ENCODE peak calls at places on chromosomes 11 and 22, in seven cellular contexts. One of them, this sample, is unnamed.

GRCh38 chr11:116891746-116892145 is 54.3 kb upstream of the APOA1 start:
- DNase-seq in bronchial epithelial cell: no peak
- DNase-seq in HCT116: no peak
- DNase-seq in pancreas: no peak
- DNase-seq in cardiac muscle cell: no peak
- DNase-seq in tibial nerve: no peak
- DNase-seq in psoas muscle: no peak
- DNase-seq in this sample: no peak

GRCh38 chr11:45285289-45285828 is 782 bp downstream of the SYT13 start:
- DNase-seq in pancreas: no peak
- DNase-seq in psoas muscle: no peak
- DNase-seq in bronchial epithelial cell: no peak
- DNase-seq in tibial nerve: no peak
- DNase-seq in cardiac muscle cell: no peak
- DNase-seq in HCT116: no peak
- DNase-seq in this sample: no peak

GRCh38 chr11:117828641-117829368 is 4.3 kb upstream of the FXYD2 start:
- DNase-seq in pancreas: peak; percentile 71
- DNase-seq in cardiac muscle cell: peak; percentile 68
- DNase-seq in tibial nerve: no peak
- DNase-seq in psoas muscle: peak; percentile 76
- DNase-seq in HCT116: no peak
- DNase-seq in bronchial epithelial cell: peak; percentile 69
- DNase-seq in this sample: no peak

GRCh38 chr22:23457586-23457985 is 122.5 kb downstream of the IGLL1 start:
- DNase-seq in HCT116: no peak
- DNase-seq in pancreas: no peak
- DNase-seq in bronchial epithelial cell: no peak
- DNase-seq in tibial nerve: no peak
- DNase-seq in psoas muscle: no peak
- DNase-seq in cardiac muscle cell: no peak
- DNase-seq in this sample: no peak

GRCh38 chr11:46504817-46505613 is 88.8 kb downstream of the AMBRA1 start:
- DNase-seq in bronchial epithelial cell: no peak
- DNase-seq in pancreas: no peak
- DNase-seq in tibial nerve: no peak
- DNase-seq in cardiac muscle cell: no peak
- DNase-seq in psoas muscle: no peak
- DNase-seq in HCT116: no peak
- DNase-seq in this sample: no peak

GRCh38 chr22:44622147-44622427 is 79.9 kb upstream of the PRR5 start:
- DNase-seq in pancreas: no peak
- DNase-seq in tibial nerve: no peak
- DNase-seq in HCT116: no peak
- DNase-seq in cardiac muscle cell: no peak
- DNase-seq in bronchial epithelial cell: peak; percentile 4
- DNase-seq in psoas muscle: peak; percentile 30
- DNase-seq in this sample: no peak

GRCh38 chr11:100525197-100525596 is 161.9 kb upstream of the ARHGAP42 start:
- DNase-seq in tibial nerve: no peak
- DNase-seq in cardiac muscle cell: no peak
- DNase-seq in pancreas: no peak
- DNase-seq in HCT116: no peak
- DNase-seq in psoas muscle: no peak
- DNase-seq in bronchial epithelial cell: no peak
- DNase-seq in this sample: no peak

GRCh38 chr22:42945736-42946135 is 69.2 kb downstream of the PACSIN2 start:
- DNase-seq in tibial nerve: no peak
- DNase-seq in bronchial epithelial cell: no peak
- DNase-seq in pancreas: peak; percentile 18
- DNase-seq in HCT116: no peak
- DNase-seq in cardiac muscle cell: no peak
- DNase-seq in psoas muscle: no peak
- DNase-seq in this sample: no peak

GRCh38 chr22:36375071-36375980 is 12.4 kb downstream of the MYH9 start:
- DNase-seq in HCT116: no peak
- DNase-seq in bronchial epithelial cell: peak; percentile 58
- DNase-seq in cardiac muscle cell: no peak
- DNase-seq in tibial nerve: no peak
- DNase-seq in pancreas: no peak
- DNase-seq in psoas muscle: no peak
- DNase-seq in this sample: no peak

GRCh38 chr22:25475554-25476022 is 88.9 kb upstream of the GRK3 start:
- DNase-seq in cardiac muscle cell: peak; percentile 59
- DNase-seq in bronchial epithelial cell: no peak
- DNase-seq in tibial nerve: no peak
- DNase-seq in psoas muscle: no peak
- DNase-seq in pancreas: no peak
- DNase-seq in HCT116: no peak
- DNase-seq in this sample: no peak

GRCh38 chr11:27234043-27234668 is 128.9 kb downstream of the CCDC34 start:
- DNase-seq in tibial nerve: no peak
- DNase-seq in HCT116: no peak
- DNase-seq in cardiac muscle cell: peak; percentile 97
- DNase-seq in psoas muscle: peak; percentile 61
- DNase-seq in pancreas: no peak
- DNase-seq in bronchial epithelial cell: peak; percentile 95
- DNase-seq in this sample: peak; percentile 27

GRCh38 chr11:107999759-108000455 is 8.8 kb upstream of the CUL5 start:
- DNase-seq in HCT116: peak; percentile 74
- DNase-seq in psoas muscle: no peak
- DNase-seq in bronchial epithelial cell: peak; percentile 63
- DNase-seq in tibial nerve: no peak
- DNase-seq in cardiac muscle cell: peak; percentile 71
- DNase-seq in pancreas: no peak
- DNase-seq in this sample: no peak

GRCh38 chr11:70135142-70136132 is 57.3 kb downstream of the ANO1 start:
- DNase-seq in pancreas: peak; percentile 28
- DNase-seq in tibial nerve: no peak
- DNase-seq in HCT116: no peak
- DNase-seq in psoas muscle: no peak
- DNase-seq in bronchial epithelial cell: no peak
- DNase-seq in cardiac muscle cell: peak; percentile 75
- DNase-seq in this sample: no peak

GRCh38 chr22:27420186-27420816 is 381.3 kb downstream of the MN1 start:
- DNase-seq in psoas muscle: no peak
- DNase-seq in bronchial epithelial cell: no peak
- DNase-seq in cardiac muscle cell: peak; percentile 59
- DNase-seq in pancreas: no peak
- DNase-seq in tibial nerve: no peak
- DNase-seq in HCT116: no peak
- DNase-seq in this sample: no peak

GRCh38 chr11:33633251-33634003 is 67.2 kb downstream of the C11orf91 start:
- DNase-seq in tibial nerve: no peak
- DNase-seq in psoas muscle: no peak
- DNase-seq in HCT116: peak; percentile 98
- DNase-seq in pancreas: no peak
- DNase-seq in cardiac muscle cell: peak; percentile 56
- DNase-seq in bronchial epithelial cell: peak; percentile 96
- DNase-seq in this sample: no peak

GRCh38 chr11:19432370-19433163 is 191.8 kb upstream of the E2F8 start:
- DNase-seq in HCT116: no peak
- DNase-seq in tibial nerve: no peak
- DNase-seq in bronchial epithelial cell: peak; percentile 50
- DNase-seq in psoas muscle: no peak
- DNase-seq in pancreas: no peak
- DNase-seq in cardiac muscle cell: peak; percentile 93
- DNase-seq in this sample: no peak

GRCh38 chr11:1168721-1169161 is 11.0 kb downstream of the MUC5AC start:
- DNase-seq in cardiac muscle cell: no peak
- DNase-seq in psoas muscle: no peak
- DNase-seq in tibial nerve: no peak
- DNase-seq in bronchial epithelial cell: no peak
- DNase-seq in pancreas: peak; percentile 41
- DNase-seq in HCT116: no peak
- DNase-seq in this sample: no peak

GRCh38 chr11:67648140-67648795 is 2.3 kb downstream of the ACY3 start:
- DNase-seq in cardiac muscle cell: no peak
- DNase-seq in psoas muscle: no peak
- DNase-seq in HCT116: peak; percentile 59
- DNase-seq in tibial nerve: no peak
- DNase-seq in pancreas: peak; percentile 84
- DNase-seq in bronchial epithelial cell: no peak
- DNase-seq in this sample: no peak

GRCh38 chr11:71251159-71251721 is 1.1 kb downstream of the SHANK2 start:
- DNase-seq in psoas muscle: no peak
- DNase-seq in HCT116: no peak
- DNase-seq in pancreas: peak; percentile 91
- DNase-seq in bronchial epithelial cell: no peak
- DNase-seq in tibial nerve: no peak
- DNase-seq in cardiac muscle cell: peak; percentile 11
- DNase-seq in this sample: peak; percentile 14
- H3K4me3 ChIP-seq in psoas muscle: peak overlapping the region; percentile 50
- H3K4me3 ChIP-seq in HCT116: peak overlapping the region; percentile 68
- H3K4me3 ChIP-seq in pancreas: peak overlapping the region; percentile 69
- H3K4me3 ChIP-seq in bronchial epithelial cell: peak overlapping the region; percentile 85
- H3K4me3 ChIP-seq in tibial nerve: no peak overlapping the region
- H3K4me3 ChIP-seq in cardiac muscle cell: peak overlapping the region; percentile 60
- H3K4me3 ChIP-seq in this sample: peak overlapping the region; percentile 41

DNA sequence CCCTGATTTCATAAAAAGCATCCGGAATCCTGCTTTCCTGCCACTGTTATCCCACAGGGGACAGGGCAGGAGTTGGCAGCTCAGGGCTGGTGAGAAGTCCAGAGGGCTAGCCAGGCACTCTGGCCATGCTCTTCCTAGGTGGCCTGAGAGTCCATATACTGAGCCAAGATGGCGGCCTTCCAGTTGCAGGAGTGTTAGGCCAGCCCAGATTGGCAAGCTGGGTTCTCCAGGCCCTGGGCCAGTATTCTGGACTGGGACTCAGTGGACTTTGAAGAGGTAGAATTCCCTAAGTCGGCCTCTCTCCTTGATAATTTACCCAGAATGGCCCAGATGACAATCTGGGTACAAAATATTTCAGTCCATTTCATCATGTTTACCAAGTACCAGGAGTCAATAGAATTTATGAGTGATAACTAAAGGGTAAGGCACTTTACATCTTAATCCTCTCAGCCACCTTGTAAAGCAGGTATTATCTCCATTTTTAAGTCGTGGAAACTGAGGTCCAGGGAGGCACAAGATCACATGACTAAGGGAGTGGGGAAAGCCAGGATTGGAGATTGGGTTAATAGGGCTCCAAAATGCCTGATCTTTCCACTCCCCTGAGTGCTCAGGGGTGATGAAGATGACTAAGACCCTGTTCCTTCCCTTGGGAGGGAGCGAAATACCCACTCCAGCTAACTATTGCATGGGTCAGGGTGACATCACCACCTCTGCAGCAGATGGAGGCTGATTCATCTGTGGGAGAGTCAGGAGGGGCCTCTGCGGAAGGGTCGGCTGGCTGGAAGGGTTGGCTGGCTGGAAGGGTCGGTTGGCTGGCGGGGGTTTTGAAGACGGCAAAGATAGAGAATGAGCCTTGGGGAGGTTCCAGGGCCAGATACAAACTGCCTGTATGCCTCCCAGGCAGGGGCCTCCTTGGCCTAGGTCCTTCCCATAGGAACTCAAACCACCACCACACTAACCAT is 1.2 kb upstream of the MICALL1 start:
- DNase-seq in cardiac muscle cell: peak; percentile 97
- DNase-seq in tibial nerve: no peak
- DNase-seq in bronchial epithelial cell: peak; percentile 99
- DNase-seq in HCT116: peak; percentile 87
- DNase-seq in psoas muscle: peak; percentile 75
- DNase-seq in pancreas: no peak
- DNase-seq in this sample: no peak
- H3K4me3 ChIP-seq in cardiac muscle cell: no peak overlapping the region
- H3K4me3 ChIP-seq in tibial nerve: no peak overlapping the region
- H3K4me3 ChIP-seq in bronchial epithelial cell: peak overlapping the region; percentile 30
- H3K4me3 ChIP-seq in HCT116: peak overlapping the region; percentile 57
- H3K4me3 ChIP-seq in psoas muscle: no peak overlapping the region
- H3K4me3 ChIP-seq in pancreas: no peak overlapping the region
- H3K4me3 ChIP-seq in this sample: no peak overlapping the region

DNA sequence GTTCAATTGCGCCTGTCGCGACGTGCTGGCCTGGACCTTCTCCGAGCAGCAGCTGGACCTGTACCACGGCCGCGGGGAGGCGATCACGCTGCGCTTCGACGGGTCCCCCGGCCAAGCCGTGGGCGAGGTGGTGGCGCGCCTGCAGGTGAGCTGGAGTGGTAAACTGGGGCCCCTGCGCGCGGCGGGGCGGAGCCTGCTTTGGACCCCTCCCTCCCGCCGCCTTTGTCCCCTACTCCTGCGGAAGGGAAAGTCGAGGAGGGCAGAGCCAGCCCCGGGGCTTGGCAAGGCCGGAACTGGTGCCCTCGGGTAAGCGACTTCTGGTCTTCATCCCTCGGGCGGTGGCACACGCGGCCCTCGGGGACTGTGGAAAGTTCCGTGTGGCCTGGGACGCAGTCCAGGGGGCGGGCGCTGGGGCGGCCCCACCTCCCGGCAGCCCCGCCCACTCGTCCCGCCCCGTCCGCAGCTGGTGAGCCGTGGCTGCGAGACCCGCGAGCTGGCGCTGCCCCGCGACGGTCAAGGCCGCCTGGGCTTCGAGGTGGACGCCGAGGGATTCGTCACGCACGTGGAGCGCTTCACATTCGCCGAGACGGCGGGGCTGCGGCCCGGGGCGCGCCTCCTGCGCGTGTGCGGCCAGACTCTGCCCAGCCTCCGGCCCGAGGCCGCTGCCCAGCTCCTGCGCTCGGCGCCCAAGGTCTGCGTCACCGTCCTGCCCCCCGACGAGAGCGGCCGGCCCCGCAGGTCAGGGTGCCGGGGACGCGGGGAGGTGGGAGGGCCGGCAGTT is 9.2 kb downstream of the SIPA1 start:
- DNase-seq in cardiac muscle cell: peak; percentile 35
- DNase-seq in pancreas: peak; percentile 87
- DNase-seq in psoas muscle: peak; percentile 59
- DNase-seq in bronchial epithelial cell: no peak
- DNase-seq in HCT116: no peak
- DNase-seq in tibial nerve: no peak
- DNase-seq in this sample: no peak
- H3K4me3 ChIP-seq in cardiac muscle cell: peak overlapping the region; percentile 15
- H3K4me3 ChIP-seq in pancreas: peak overlapping the region; percentile 23
- H3K4me3 ChIP-seq in psoas muscle: peak overlapping the region; percentile 49
- H3K4me3 ChIP-seq in bronchial epithelial cell: peak overlapping the region; percentile 54
- H3K4me3 ChIP-seq in HCT116: peak overlapping the region; percentile 74
- H3K4me3 ChIP-seq in tibial nerve: no peak overlapping the region
- H3K4me3 ChIP-seq in this sample: no peak overlapping the region

GRCh38 chr11:4644233-4644632 is 451 bp downstream of the OR51E1 start:
- DNase-seq in HCT116: no peak
- DNase-seq in pancreas: no peak
- DNase-seq in cardiac muscle cell: no peak
- DNase-seq in bronchial epithelial cell: no peak
- DNase-seq in tibial nerve: no peak
- DNase-seq in psoas muscle: no peak
- DNase-seq in this sample: no peak

GRCh38 chr11:4643682-4644081 is at the start of gene OR51E1:
- DNase-seq in cardiac muscle cell: no peak
- DNase-seq in bronchial epithelial cell: no peak
- DNase-seq in psoas muscle: no peak
- DNase-seq in pancreas: no peak
- DNase-seq in HCT116: no peak
- DNase-seq in tibial nerve: no peak
- DNase-seq in this sample: no peak

GRCh38 chr11:4642043-4642442 is 1.7 kb upstream of the OR51E1 start:
- DNase-seq in pancreas: no peak
- DNase-seq in cardiac muscle cell: no peak
- DNase-seq in psoas muscle: no peak
- DNase-seq in tibial nerve: no peak
- DNase-seq in bronchial epithelial cell: no peak
- DNase-seq in HCT116: no peak
- DNase-seq in this sample: peak; percentile 20

GRCh38 chr11:4641501-4641900 is 2.3 kb upstream of the OR51E1 start:
- DNase-seq in HCT116: no peak
- DNase-seq in tibial nerve: no peak
- DNase-seq in cardiac muscle cell: no peak
- DNase-seq in psoas muscle: no peak
- DNase-seq in bronchial epithelial cell: no peak
- DNase-seq in pancreas: no peak
- DNase-seq in this sample: no peak

GRCh38 chr11:4643084-4643483 is 698 bp upstream of the OR51E1 start:
- DNase-seq in psoas muscle: no peak
- DNase-seq in pancreas: no peak
- DNase-seq in tibial nerve: no peak
- DNase-seq in cardiac muscle cell: no peak
- DNase-seq in bronchial epithelial cell: no peak
- DNase-seq in HCT116: no peak
- DNase-seq in this sample: peak; percentile 85
- H3K4me3 ChIP-seq in psoas muscle: peak overlapping the region; percentile 43
- H3K4me3 ChIP-seq in pancreas: no peak overlapping the region
- H3K4me3 ChIP-seq in tibial nerve: no peak overlapping the region
- H3K4me3 ChIP-seq in cardiac muscle cell: no peak overlapping the region
- H3K4me3 ChIP-seq in bronchial epithelial cell: no peak overlapping the region
- H3K4me3 ChIP-seq in HCT116: no peak overlapping the region
- H3K4me3 ChIP-seq in this sample: peak overlapping the region; percentile 58